ENCODE peak calls at places on chromosome 17, in five cellular contexts. One of them, this sample, is unnamed. For H3K4me1, the result is how much of the 10 kb centered on the place peaks cover.

GRCh38 chr17:50561796-50562195 is 1.3 kb downstream of the CACNA1G start:
- DNase-seq in right atrium auricular region: no peak
- DNase-seq in effector memory CD4-positive, alpha-beta T cell: no peak
- DNase-seq in neural progenitor cell: no peak
- DNase-seq in ascending aorta: no peak
- DNase-seq in this sample: peak

GRCh38 chr17:73142763-73143395 is 21.9 kb upstream of the SSTR2 start:
- DNase-seq in right atrium auricular region: no peak
- DNase-seq in effector memory CD4-positive, alpha-beta T cell: no peak
- DNase-seq in neural progenitor cell: no peak
- DNase-seq in ascending aorta: no peak
- DNase-seq in this sample: no peak

GRCh38 chr17:49815761-49816281 is 27.3 kb downstream of the KAT7 start:
- DNase-seq in right atrium auricular region: no peak
- DNase-seq in effector memory CD4-positive, alpha-beta T cell: no peak
- DNase-seq in neural progenitor cell: peak
- DNase-seq in ascending aorta: no peak
- DNase-seq in this sample: no peak

GRCh38 chr17:3335876-3336275 is 37.7 kb upstream of the OR3A1 start:
- DNase-seq in right atrium auricular region: no peak
- DNase-seq in effector memory CD4-positive, alpha-beta T cell: no peak
- DNase-seq in neural progenitor cell: no peak
- DNase-seq in ascending aorta: no peak
- DNase-seq in this sample: no peak

GRCh38 chr17:45230410-45230786 is 8.7 kb downstream of the FMNL1 start:
- DNase-seq in right atrium auricular region: no peak
- DNase-seq in effector memory CD4-positive, alpha-beta T cell: no peak
- DNase-seq in neural progenitor cell: no peak
- DNase-seq in ascending aorta: no peak
- DNase-seq in this sample: no peak

GRCh38 chr17:34499576-34499975 is 79.8 kb upstream of the TMEM132E start:
- DNase-seq in right atrium auricular region: no peak
- DNase-seq in effector memory CD4-positive, alpha-beta T cell: no peak
- DNase-seq in neural progenitor cell: peak
- DNase-seq in ascending aorta: no peak
- DNase-seq in this sample: no peak

GRCh38 chr17:67439269-67439668 is 62.2 kb downstream of the PITPNC1 start:
- DNase-seq in right atrium auricular region: no peak
- DNase-seq in effector memory CD4-positive, alpha-beta T cell: no peak
- DNase-seq in neural progenitor cell: no peak
- DNase-seq in ascending aorta: no peak
- DNase-seq in this sample: no peak

GRCh38 chr17:64315032-64315490 is 52.0 kb upstream of the TEX2 start:
- DNase-seq in right atrium auricular region: peak
- DNase-seq in effector memory CD4-positive, alpha-beta T cell: no peak
- DNase-seq in neural progenitor cell: no peak
- DNase-seq in ascending aorta: peak
- DNase-seq in this sample: no peak

GRCh38 chr17:55286681-55287589 is 22.2 kb downstream of the HLF start:
- DNase-seq in right atrium auricular region: no peak
- DNase-seq in effector memory CD4-positive, alpha-beta T cell: no peak
- DNase-seq in neural progenitor cell: no peak
- DNase-seq in ascending aorta: no peak
- DNase-seq in this sample: no peak

GRCh38 chr17:67636841-67637240 is 80.9 kb upstream of the NOL11 start:
- DNase-seq in right atrium auricular region: no peak
- DNase-seq in effector memory CD4-positive, alpha-beta T cell: no peak
- DNase-seq in neural progenitor cell: no peak
- DNase-seq in ascending aorta: no peak
- DNase-seq in this sample: no peak

GRCh38 chr17:47295037-47295873 is 28.5 kb upstream of the EFCAB13 start:
- DNase-seq in right atrium auricular region: peak
- DNase-seq in effector memory CD4-positive, alpha-beta T cell: no peak
- DNase-seq in neural progenitor cell: peak
- DNase-seq in ascending aorta: no peak
- DNase-seq in this sample: no peak

GRCh38 chr17:21457051-21458026 is 81.2 kb downstream of the KCNJ12 start:
- DNase-seq in right atrium auricular region: peak
- DNase-seq in effector memory CD4-positive, alpha-beta T cell: peak
- DNase-seq in neural progenitor cell: peak
- DNase-seq in ascending aorta: peak
- DNase-seq in this sample: peak

GRCh38 chr17:53571342-53571741 is 251.4 kb upstream of the KIF2B start:
- DNase-seq in right atrium auricular region: no peak
- DNase-seq in effector memory CD4-positive, alpha-beta T cell: no peak
- DNase-seq in neural progenitor cell: no peak
- DNase-seq in ascending aorta: no peak
- DNase-seq in this sample: no peak

GRCh38 chr17:13393841-13394710 is 207.7 kb downstream of the HS3ST3A1 start:
- DNase-seq in right atrium auricular region: no peak
- DNase-seq in effector memory CD4-positive, alpha-beta T cell: no peak
- DNase-seq in neural progenitor cell: no peak
- DNase-seq in ascending aorta: no peak
- DNase-seq in this sample: no peak

DNA sequence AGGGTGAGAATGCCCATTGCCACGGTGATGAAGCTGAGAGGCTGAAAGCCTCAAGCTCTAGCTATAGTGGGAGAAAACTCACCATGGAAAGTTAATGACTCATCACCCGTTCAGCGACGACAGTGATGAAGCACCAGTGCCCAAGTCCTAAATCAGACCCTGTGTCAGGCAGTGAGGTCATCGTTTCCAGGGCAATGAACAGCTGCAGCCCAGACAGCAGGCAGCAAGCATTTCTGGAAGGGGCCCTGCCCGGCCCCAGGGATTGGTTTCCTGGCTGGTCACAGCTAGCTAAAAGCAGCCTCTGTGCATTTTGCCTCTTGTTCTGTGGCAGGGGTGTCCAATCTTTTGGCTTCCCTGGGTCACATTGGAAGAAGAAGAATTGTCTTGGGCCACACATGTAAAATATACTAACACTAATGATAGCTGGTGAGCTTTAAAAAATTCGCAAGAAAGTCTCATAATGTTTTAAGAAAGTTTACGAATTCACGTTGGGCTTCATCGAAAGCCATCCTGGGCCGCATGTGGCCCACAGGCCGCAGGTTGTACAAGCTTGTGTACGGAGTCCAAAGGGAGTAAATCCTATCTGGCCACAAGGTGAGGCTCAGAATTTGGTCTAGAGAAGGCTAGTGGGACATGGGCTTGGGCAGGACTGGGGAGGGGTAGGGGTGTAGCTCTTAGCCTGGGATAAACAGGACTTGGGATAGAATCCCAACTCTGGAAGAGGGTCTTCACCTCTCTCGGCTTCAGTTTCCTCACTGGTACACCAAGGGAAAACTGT is 40.6 kb downstream of the MIS12 start:
- DNase-seq in right atrium auricular region: peak
- DNase-seq in effector memory CD4-positive, alpha-beta T cell: no peak
- DNase-seq in neural progenitor cell: peak
- DNase-seq in ascending aorta: peak
- DNase-seq in this sample: no peak
- H3K27ac ChIP-seq in right atrium auricular region: peak
- H3K27ac ChIP-seq in effector memory CD4-positive, alpha-beta T cell: no peak
- H3K27ac ChIP-seq in neural progenitor cell: no peak
- H3K27ac ChIP-seq in ascending aorta: peak
- H3K27ac ChIP-seq in this sample: no peak

GRCh38 chr17:51662204-51663056 is 402.1 kb downstream of the UTP18 start:
- DNase-seq in right atrium auricular region: no peak
- DNase-seq in effector memory CD4-positive, alpha-beta T cell: no peak
- DNase-seq in neural progenitor cell: no peak
- DNase-seq in ascending aorta: no peak
- DNase-seq in this sample: no peak
- H3K4me1 ChIP-seq in right atrium auricular region: under half
- H3K4me1 ChIP-seq in effector memory CD4-positive, alpha-beta T cell: under half
- H3K4me1 ChIP-seq in neural progenitor cell: under half
- H3K4me1 ChIP-seq in ascending aorta: under half
- H3K4me1 ChIP-seq in this sample: under half

DNA sequence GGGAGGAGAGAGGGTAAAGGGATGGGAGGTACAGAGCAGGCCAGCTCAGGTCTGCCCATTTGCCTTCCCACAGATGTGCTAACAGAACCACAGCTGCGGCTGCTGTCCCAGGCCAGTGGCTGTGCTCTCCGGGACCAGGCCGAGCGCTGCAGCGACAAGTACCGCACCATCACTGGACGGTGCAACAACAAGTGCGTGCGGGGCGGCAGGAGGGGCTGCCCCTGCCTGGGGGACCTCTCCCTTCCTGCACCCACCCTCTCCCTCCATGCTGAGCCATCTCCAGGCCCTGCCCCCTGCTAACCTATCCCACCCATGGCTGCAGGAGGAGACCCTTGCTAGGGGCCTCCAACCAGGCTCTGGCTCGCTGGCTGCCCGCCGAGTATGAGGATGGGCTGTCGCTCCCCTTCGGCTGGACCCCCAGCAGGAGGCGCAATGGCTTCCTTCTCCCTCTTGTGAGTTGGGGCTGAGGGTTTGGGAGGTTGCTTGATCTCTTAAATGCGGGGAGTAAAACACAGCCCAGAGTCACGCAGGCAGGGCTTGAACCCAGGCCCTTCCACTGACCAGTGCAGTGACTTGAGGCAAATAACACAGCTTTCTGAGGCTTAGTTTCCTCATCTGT is 1.2 kb downstream of the EPX start:
- DNase-seq in right atrium auricular region: no peak
- DNase-seq in effector memory CD4-positive, alpha-beta T cell: no peak
- DNase-seq in neural progenitor cell: no peak
- DNase-seq in ascending aorta: no peak
- DNase-seq in this sample: no peak
- H3K27ac ChIP-seq in right atrium auricular region: no peak
- H3K27ac ChIP-seq in effector memory CD4-positive, alpha-beta T cell: no peak
- H3K27ac ChIP-seq in neural progenitor cell: no peak
- H3K27ac ChIP-seq in ascending aorta: no peak
- H3K27ac ChIP-seq in this sample: no peak

GRCh38 chr17:27521281-27522027 is 65.2 kb downstream of the KSR1 start:
- DNase-seq in right atrium auricular region: no peak
- DNase-seq in effector memory CD4-positive, alpha-beta T cell: no peak
- DNase-seq in neural progenitor cell: no peak
- DNase-seq in ascending aorta: no peak
- DNase-seq in this sample: no peak

GRCh38 chr17:27518048-27518447 is 61.8 kb downstream of the KSR1 start:
- DNase-seq in right atrium auricular region: no peak
- DNase-seq in effector memory CD4-positive, alpha-beta T cell: no peak
- DNase-seq in neural progenitor cell: no peak
- DNase-seq in ascending aorta: no peak
- DNase-seq in this sample: no peak

GRCh38 chr17:27519550-27519949 is 63.3 kb downstream of the KSR1 start:
- DNase-seq in right atrium auricular region: no peak
- DNase-seq in effector memory CD4-positive, alpha-beta T cell: no peak
- DNase-seq in neural progenitor cell: no peak
- DNase-seq in ascending aorta: no peak
- DNase-seq in this sample: no peak

GRCh38 chr17:27520571-27521185 is 64.4 kb downstream of the KSR1 start:
- DNase-seq in right atrium auricular region: no peak
- DNase-seq in effector memory CD4-positive, alpha-beta T cell: no peak
- DNase-seq in neural progenitor cell: peak
- DNase-seq in ascending aorta: no peak
- DNase-seq in this sample: no peak

DNA sequence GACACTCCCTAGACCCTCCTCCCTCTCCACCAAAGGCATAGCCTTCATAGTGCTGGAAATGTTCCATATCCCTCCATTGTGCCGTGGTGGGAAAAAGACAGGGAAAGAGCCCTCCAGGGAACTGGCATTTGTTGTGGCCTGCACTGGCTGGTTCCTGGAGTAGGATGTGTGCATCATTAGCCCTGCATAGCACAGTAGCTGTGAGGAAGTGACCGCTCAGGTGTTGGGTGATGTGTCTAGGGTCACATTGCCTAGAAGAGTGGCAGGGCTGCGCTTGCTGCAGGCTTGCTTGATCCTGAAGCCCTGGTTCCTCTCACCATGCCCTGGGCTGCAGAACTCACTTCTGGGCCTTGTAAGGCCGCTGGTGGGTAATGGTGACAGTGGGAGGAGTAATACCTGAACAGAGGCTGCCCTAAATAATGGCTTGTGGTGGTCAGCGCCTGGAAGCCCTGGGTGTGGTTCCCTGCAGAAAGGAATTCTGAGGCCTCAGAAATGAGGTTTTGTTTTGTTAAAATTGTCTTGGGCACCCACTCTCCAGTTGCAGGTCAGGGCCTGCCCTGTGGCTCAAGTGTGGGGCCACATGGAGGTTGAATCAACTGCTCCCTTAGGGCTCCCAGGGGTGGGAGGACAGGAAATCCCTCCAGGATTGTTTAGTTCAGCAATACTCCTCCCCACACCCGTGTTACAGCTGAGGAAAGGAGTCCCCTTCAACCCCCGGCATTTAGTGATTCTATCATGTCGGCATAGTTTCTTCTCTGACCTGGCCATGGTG is 62.7 kb downstream of the KSR1 start:
- DNase-seq in right atrium auricular region: no peak
- DNase-seq in effector memory CD4-positive, alpha-beta T cell: no peak
- DNase-seq in neural progenitor cell: no peak
- DNase-seq in ascending aorta: no peak
- DNase-seq in this sample: no peak
- H3K4me1 ChIP-seq in right atrium auricular region: under half
- H3K4me1 ChIP-seq in effector memory CD4-positive, alpha-beta T cell: under half
- H3K4me1 ChIP-seq in neural progenitor cell: under half
- H3K4me1 ChIP-seq in ascending aorta: under half
- H3K4me1 ChIP-seq in this sample: under half

DNA sequence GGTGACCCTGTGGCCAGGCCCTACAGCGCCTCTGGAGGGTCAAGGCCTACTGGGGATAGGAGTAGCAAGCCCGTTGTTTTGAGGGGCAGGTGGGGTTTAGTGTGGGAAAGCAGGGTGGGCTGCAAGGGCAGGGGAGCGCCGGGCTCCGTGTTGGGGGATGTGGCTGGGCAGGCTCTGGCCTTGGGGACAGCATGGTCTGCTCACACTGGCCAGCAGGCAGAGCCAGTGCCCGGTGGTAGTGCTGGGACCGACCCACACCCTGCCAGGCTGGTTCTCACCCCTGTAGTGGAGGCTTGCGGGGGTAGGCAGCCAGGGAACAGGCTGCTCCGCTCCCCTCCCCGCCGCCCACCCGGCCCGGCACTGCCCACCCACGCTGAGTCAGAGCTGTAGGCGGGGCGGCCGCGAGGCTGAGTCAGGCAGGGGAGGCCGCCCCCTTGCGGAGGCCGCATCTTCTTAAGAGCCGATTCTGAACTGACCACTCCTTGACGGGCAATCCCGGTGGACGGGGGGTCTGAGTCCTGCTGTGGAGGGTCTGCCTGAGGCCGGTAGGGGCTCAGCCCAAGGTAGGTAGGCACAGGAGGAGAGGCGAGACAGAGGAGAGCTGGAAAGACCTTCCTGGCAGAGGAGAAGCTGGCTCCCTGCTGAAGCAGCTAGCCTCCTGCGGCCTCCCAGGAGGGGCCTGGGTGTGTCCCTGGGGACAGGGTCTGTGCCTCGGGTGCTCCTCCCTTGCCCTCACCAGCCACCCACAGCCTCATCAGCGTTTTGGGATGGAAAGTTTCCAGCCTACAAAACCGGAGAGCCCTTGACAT is 62.4 kb downstream of the BAIAP2 start:
- DNase-seq in right atrium auricular region: peak
- DNase-seq in effector memory CD4-positive, alpha-beta T cell: peak
- DNase-seq in neural progenitor cell: peak
- DNase-seq in ascending aorta: peak
- DNase-seq in this sample: no peak
- H3K27ac ChIP-seq in right atrium auricular region: no peak
- H3K27ac ChIP-seq in effector memory CD4-positive, alpha-beta T cell: no peak
- H3K27ac ChIP-seq in neural progenitor cell: no peak
- H3K27ac ChIP-seq in ascending aorta: no peak
- H3K27ac ChIP-seq in this sample: no peak

This sample was measured in CD4-positive, alpha-beta memory T cell.